ENCODE peak calls at places on chromosomes 4 and X, in seven cellular contexts. S, P, U, W, J, F and T are unnamed samples.

GRCh38 chr4:93199492-93199891 is 629.1 kb upstream of the ATOH1 start:
- DNase-seq in W (no peak), U (no peak), F (peak), S (no peak), P (no peak), J (peak), T (no peak)

GRCh38 chrX:132119821-132120220 is 8.0 kb downstream of the FRMD7 start:
- DNase-seq in P (no peak), W (no peak), J (no peak), U (no peak), S (no peak), F (no peak), T (no peak)

GRCh38 chr4:115279300-115279699 is 165.9 kb upstream of the NDST4 start:
- DNase-seq in P (no peak), F (no peak), W (no peak), S (no peak), J (no peak), U (no peak), T (no peak)

GRCh38 chrX:24117288-24117687 is 32.2 kb upstream of the ZFX start:
- DNase-seq in S (no peak), F (peak), J (no peak), U (no peak), W (no peak), P (peak), T (no peak)

GRCh38 chrX:40434947-40435346 is 145.8 kb upstream of the ATP6AP2 start:
- DNase-seq in U (no peak), P (no peak), J (no peak), F (peak), W (no peak), S (no peak), T (no peak)

GRCh38 chr4:176653406-176654220 is 139.1 kb downstream of the VEGFC start:
- DNase-seq in W (no peak), F (no peak), P (no peak), U (no peak), J (no peak), S (no peak), T (no peak)

GRCh38 chr4:27318740-27319139 is 458.1 kb downstream of the STIM2 start:
- DNase-seq in U (no peak), F (no peak), J (peak), P (peak), W (no peak), S (no peak), T (no peak)

GRCh38 chr4:57233391-57233790 is 123.2 kb upstream of the IGFBP7 start:
- DNase-seq in U (no peak), S (no peak), P (no peak), F (no peak), J (no peak), W (no peak), T (no peak)

GRCh38 chr4:8340721-8341680 is 71.4 kb downstream of the HTRA3 start:
- DNase-seq in P (peak), S (no peak), F (peak), J (no peak), W (no peak), U (no peak), T (no peak)

GRCh38 chr4:83114576-83114975 is at the start of gene PLAC8:
- DNase-seq in J (no peak), F (no peak), W (peak), P (no peak), U (peak), S (no peak), T (no peak)

GRCh38 chr4:147192679-147193078 is 247.0 kb upstream of the TTC29 start:
- DNase-seq in J (no peak), P (no peak), S (no peak), F (no peak), W (no peak), U (no peak), T (no peak)

GRCh38 chr4:95465010-95465409 is 83.8 kb downstream of the UNC5C start:
- DNase-seq in P (no peak), S (no peak), U (no peak), W (no peak), J (no peak), F (no peak), T (no peak)

GRCh38 chr4:7307391-7308099 is 115.2 kb downstream of the SORCS2 start:
- DNase-seq in P (peak), F (no peak), S (no peak), U (no peak), W (no peak), J (no peak), T (no peak)

GRCh38 chr4:157898836-157899605 is 273.8 kb downstream of the GASK1B start:
- DNase-seq in F (no peak), J (no peak), P (no peak), W (no peak), U (no peak), S (no peak), T (no peak)

GRCh38 chrX:9873952-9874351 is 87.7 kb downstream of the SHROOM2 start:
- DNase-seq in W (peak), P (no peak), F (peak), S (peak), J (peak), U (no peak), T (no peak)

GRCh38 chr4:141473952-141474351 is 162.4 kb upstream of the IL15 start:
- DNase-seq in J (no peak), F (no peak), U (no peak), P (no peak), W (no peak), S (no peak), T (no peak)

GRCh38 chr4:8191136-8191747 is 7.8 kb upstream of the SH3TC1 start:
- DNase-seq in P (peak), U (no peak), W (no peak), J (peak), S (no peak), F (no peak), T (no peak)

GRCh38 chr4:139469216-139469615 is 15.3 kb downstream of the RAB33B start:
- DNase-seq in S (no peak), J (no peak), W (no peak), U (no peak), P (no peak), F (no peak), T (no peak)

GRCh38 chr4:29058519-29058918 is 1661.7 kb upstream of the PCDH7 start:
- DNase-seq in P (no peak), W (no peak), J (no peak), F (no peak), S (no peak), U (no peak), T (no peak)

GRCh38 chr4:2469192-2469984 is 482 bp downstream of the RNF4 start:
- DNase-seq in J (no peak), F (no peak), S (peak), P (peak), W (peak), U (peak), T (peak)

GRCh38 chr4:75666299-75666698 is 6.9 kb downstream of the G3BP2 start:
- DNase-seq in J (no peak), S (no peak), P (no peak), W (no peak), F (no peak), U (no peak), T (no peak)

GRCh38 chr4:1195894-1196401 is 23.6 kb upstream of the SPON2 start:
- DNase-seq in F (no peak), W (no peak), P (no peak), U (no peak), S (no peak), J (no peak), T (no peak)

GRCh38 chrX:52923781-52924241 is 26.7 kb downstream of the FAM156B start:
- DNase-seq in P (peak), F (no peak), W (no peak), U (no peak), J (no peak), S (no peak), T (no peak)

GRCh38 chr4:106329027-106329618 is 12.8 kb downstream of the AIMP1 start:
- DNase-seq in W (no peak), J (peak), U (no peak), P (no peak), F (peak), S (no peak), T (no peak)

GRCh38 chr4:24533364-24533763 is 51.0 kb downstream of the DHX15 start:
- DNase-seq in W (no peak), P (no peak), J (no peak), U (no peak), F (no peak), S (no peak), T (no peak)

GRCh38 chrX:96435636-96436035 is 249.0 kb upstream of the DIAPH2 start:
- DNase-seq in W (no peak), S (no peak), J (no peak), F (no peak), P (no peak), U (no peak), T (no peak)

GRCh38 chr4:158750379-158750778 is 18.4 kb upstream of the FNIP2 start:
- DNase-seq in W (no peak), J (no peak), F (no peak), P (no peak), U (no peak), S (no peak), T (no peak)

GRCh38 chrX:136880003-136880451 is 498 bp downstream of the RBMX start:
- DNase-seq in U (peak), S (peak), W (peak), P (peak), F (no peak), J (no peak), T (no peak)

GRCh38 chr4:33080262-33080661 is 2360.1 kb downstream of the PCDH7 start:
- DNase-seq in J (no peak), S (no peak), U (no peak), F (no peak), W (no peak), P (no peak), T (no peak)

GRCh38 chr4:5710962-5711478 is at the start of gene EVC:
- DNase-seq in P (peak), F (no peak), J (no peak), W (peak), S (no peak), U (peak), T (peak)

GRCh38 chr4:89111833-89112563 is 665 bp downstream of the TIGD2 start:
- DNase-seq in W (no peak), P (no peak), J (no peak), U (no peak), S (no peak), F (no peak), T (peak)

GRCh38 chr4:123479944-123480343 is 83.3 kb downstream of the SPRY1 start:
- DNase-seq in W (no peak), S (no peak), J (no peak), F (no peak), U (no peak), P (no peak), T (no peak)

GRCh38 chrX:86149089-86149488 is 838 bp downstream of the DACH2 start:
- DNase-seq in W (no peak), S (no peak), P (no peak), F (no peak), J (no peak), U (no peak), T (no peak)

GRCh38 chr4:25842229-25842840 is 20.5 kb downstream of the SEL1L3 start:
- DNase-seq in J (no peak), P (no peak), F (no peak), W (no peak), S (peak), U (no peak), T (no peak)